ENCODE peak calls at places on chromosomes 5 and 9, in nine cellular contexts. One of them, this sample, is unnamed.
A peak's percentile ranks its signal among the peaks of the same experiment; 100 is the strongest.

GRCh38 chr9:134381671-134382505 is 55.6 kb downstream of the RXRA start:
- DNase-seq in stimulated activated CD4-positive, alpha-beta T cell treated with anti-CD3 and anti-CD28 coated beads, Interleukin-1b, Interleukin-23, amount 100 ng/mL, for 24 hours: no peak
- DNase-seq in T-helper 1 cell: peak; percentile 27
- DNase-seq in HS-27A: no peak
- DNase-seq in esophagus squamous epithelium: no peak
- DNase-seq in activated naive CD4-positive, alpha-beta T cell treated with anti-CD3 and anti-CD28 coated beads for 36 hours: peak; percentile 42
- DNase-seq in sciatic nerve: no peak
- DNase-seq in kidney glomerular epithelial cell: no peak
- DNase-seq in nephron progenitor cell: no peak
- DNase-seq in this sample: peak; percentile 7

GRCh38 chr5:57412010-57412409 is 70.6 kb downstream of the ACTBL2 start:
- DNase-seq in kidney glomerular epithelial cell: peak; percentile 70
- DNase-seq in sciatic nerve: no peak
- DNase-seq in HS-27A: no peak
- DNase-seq in activated naive CD4-positive, alpha-beta T cell treated with anti-CD3 and anti-CD28 coated beads for 36 hours: no peak
- DNase-seq in T-helper 1 cell: no peak
- DNase-seq in stimulated activated CD4-positive, alpha-beta T cell treated with anti-CD3 and anti-CD28 coated beads, Interleukin-1b, Interleukin-23, amount 100 ng/mL, for 24 hours: no peak
- DNase-seq in nephron progenitor cell: no peak
- DNase-seq in esophagus squamous epithelium: no peak
- DNase-seq in this sample: peak; percentile 30

GRCh38 chr5:16870878-16871277 is 65.2 kb downstream of the MYO10 start:
- DNase-seq in T-helper 1 cell: no peak
- DNase-seq in HS-27A: no peak
- DNase-seq in stimulated activated CD4-positive, alpha-beta T cell treated with anti-CD3 and anti-CD28 coated beads, Interleukin-1b, Interleukin-23, amount 100 ng/mL, for 24 hours: no peak
- DNase-seq in activated naive CD4-positive, alpha-beta T cell treated with anti-CD3 and anti-CD28 coated beads for 36 hours: no peak
- DNase-seq in kidney glomerular epithelial cell: no peak
- DNase-seq in nephron progenitor cell: no peak
- DNase-seq in esophagus squamous epithelium: no peak
- DNase-seq in sciatic nerve: no peak
- DNase-seq in this sample: no peak

GRCh38 chr9:3532158-3532557 is 6.4 kb upstream of the RFX3 start:
- DNase-seq in kidney glomerular epithelial cell: no peak
- DNase-seq in T-helper 1 cell: no peak
- DNase-seq in stimulated activated CD4-positive, alpha-beta T cell treated with anti-CD3 and anti-CD28 coated beads, Interleukin-1b, Interleukin-23, amount 100 ng/mL, for 24 hours: no peak
- DNase-seq in activated naive CD4-positive, alpha-beta T cell treated with anti-CD3 and anti-CD28 coated beads for 36 hours: no peak
- DNase-seq in sciatic nerve: no peak
- DNase-seq in esophagus squamous epithelium: no peak
- DNase-seq in HS-27A: no peak
- DNase-seq in nephron progenitor cell: no peak
- DNase-seq in this sample: no peak

GRCh38 chr5:23302438-23302837 is 205.0 kb upstream of the PRDM9 start:
- DNase-seq in activated naive CD4-positive, alpha-beta T cell treated with anti-CD3 and anti-CD28 coated beads for 36 hours: no peak
- DNase-seq in esophagus squamous epithelium: no peak
- DNase-seq in stimulated activated CD4-positive, alpha-beta T cell treated with anti-CD3 and anti-CD28 coated beads, Interleukin-1b, Interleukin-23, amount 100 ng/mL, for 24 hours: no peak
- DNase-seq in kidney glomerular epithelial cell: no peak
- DNase-seq in T-helper 1 cell: no peak
- DNase-seq in sciatic nerve: no peak
- DNase-seq in nephron progenitor cell: no peak
- DNase-seq in HS-27A: no peak
- DNase-seq in this sample: peak; percentile 7

GRCh38 chr5:172508471-172509404 is 54.4 kb upstream of the SH3PXD2B start:
- DNase-seq in kidney glomerular epithelial cell: no peak
- DNase-seq in T-helper 1 cell: no peak
- DNase-seq in esophagus squamous epithelium: no peak
- DNase-seq in HS-27A: no peak
- DNase-seq in stimulated activated CD4-positive, alpha-beta T cell treated with anti-CD3 and anti-CD28 coated beads, Interleukin-1b, Interleukin-23, amount 100 ng/mL, for 24 hours: no peak
- DNase-seq in sciatic nerve: peak; percentile 36
- DNase-seq in nephron progenitor cell: no peak
- DNase-seq in activated naive CD4-positive, alpha-beta T cell treated with anti-CD3 and anti-CD28 coated beads for 36 hours: no peak
- DNase-seq in this sample: no peak

GRCh38 chr9:70399141-70399540 is 15.3 kb downstream of the KLF9 start:
- DNase-seq in stimulated activated CD4-positive, alpha-beta T cell treated with anti-CD3 and anti-CD28 coated beads, Interleukin-1b, Interleukin-23, amount 100 ng/mL, for 24 hours: no peak
- DNase-seq in T-helper 1 cell: no peak
- DNase-seq in esophagus squamous epithelium: no peak
- DNase-seq in nephron progenitor cell: no peak
- DNase-seq in sciatic nerve: no peak
- DNase-seq in HS-27A: no peak
- DNase-seq in kidney glomerular epithelial cell: no peak
- DNase-seq in activated naive CD4-positive, alpha-beta T cell treated with anti-CD3 and anti-CD28 coated beads for 36 hours: no peak
- DNase-seq in this sample: no peak

GRCh38 chr5:138752951-138753793 is at the start of gene CTNNA1:
- DNase-seq in activated naive CD4-positive, alpha-beta T cell treated with anti-CD3 and anti-CD28 coated beads for 36 hours: peak; percentile 48
- DNase-seq in esophagus squamous epithelium: no peak
- DNase-seq in T-helper 1 cell: peak; percentile 33
- DNase-seq in HS-27A: no peak
- DNase-seq in nephron progenitor cell: peak; percentile 84
- DNase-seq in kidney glomerular epithelial cell: peak; percentile 75
- DNase-seq in stimulated activated CD4-positive, alpha-beta T cell treated with anti-CD3 and anti-CD28 coated beads, Interleukin-1b, Interleukin-23, amount 100 ng/mL, for 24 hours: peak; percentile 24
- DNase-seq in sciatic nerve: peak; percentile 90
- DNase-seq in this sample: peak; percentile 64

GRCh38 chr9:1049641-1050040 is 516 bp upstream of the DMRT2 start:
- DNase-seq in stimulated activated CD4-positive, alpha-beta T cell treated with anti-CD3 and anti-CD28 coated beads, Interleukin-1b, Interleukin-23, amount 100 ng/mL, for 24 hours: no peak
- DNase-seq in nephron progenitor cell: no peak
- DNase-seq in activated naive CD4-positive, alpha-beta T cell treated with anti-CD3 and anti-CD28 coated beads for 36 hours: peak; percentile 29
- DNase-seq in kidney glomerular epithelial cell: no peak
- DNase-seq in sciatic nerve: no peak
- DNase-seq in HS-27A: no peak
- DNase-seq in T-helper 1 cell: no peak
- DNase-seq in esophagus squamous epithelium: no peak
- DNase-seq in this sample: no peak

GRCh38 chr5:93890657-93891056 is 149.3 kb upstream of the POU5F2 start:
- DNase-seq in esophagus squamous epithelium: no peak
- DNase-seq in sciatic nerve: no peak
- DNase-seq in T-helper 1 cell: no peak
- DNase-seq in stimulated activated CD4-positive, alpha-beta T cell treated with anti-CD3 and anti-CD28 coated beads, Interleukin-1b, Interleukin-23, amount 100 ng/mL, for 24 hours: no peak
- DNase-seq in activated naive CD4-positive, alpha-beta T cell treated with anti-CD3 and anti-CD28 coated beads for 36 hours: no peak
- DNase-seq in HS-27A: no peak
- DNase-seq in nephron progenitor cell: no peak
- DNase-seq in kidney glomerular epithelial cell: no peak
- DNase-seq in this sample: no peak